ENCODE peak calls at places on chromosome 15, in six cellular contexts. E, L, W, I, Z and B are unnamed samples. For H3K79me2, the result is how much of the 10 kb centered on the place peaks cover.

GRCh38 chr15:83061680-83062079 is 5.4 kb downstream of the BTBD1 start:
- DNase-seq in I (no peak), Z (no peak), W (no peak), L (no peak), E (no peak), B (no peak)

GRCh38 chr15:36079021-36079420 is 500.4 kb upstream of the CDIN1 start:
- DNase-seq in L (no peak), I (no peak), Z (no peak), E (no peak), W (no peak), B (no peak)

GRCh38 chr15:67218428-67218827 is 36.0 kb downstream of the AAGAB start:
- DNase-seq in E (no peak), I (no peak), L (no peak), Z (no peak), W (no peak), B (no peak)

GRCh38 chr15:44729394-44729913 is 6.9 kb upstream of the TRIM69 start:
- DNase-seq in E (peak), W (peak), L (no peak), Z (peak), I (no peak), B (peak)

GRCh38 chr15:58506064-58506490 is 74.3 kb downstream of the LIPC start:
- DNase-seq in Z (no peak), I (no peak), L (no peak), W (no peak), E (no peak), B (no peak)

GRCh38 chr15:52208306-52208946 is 17.2 kb upstream of the GNB5 start:
- DNase-seq in L (peak), Z (peak), I (peak), E (peak), W (peak), B (peak)

GRCh38 chr15:68594533-68595259 is 15.9 kb downstream of the CORO2B start:
- DNase-seq in W (no peak), E (no peak), I (no peak), L (no peak), Z (no peak), B (no peak)

GRCh38 chr15:33154366-33155166 is 39.9 kb downstream of the FMN1 start:
- DNase-seq in L (no peak), Z (peak), W (no peak), I (no peak), E (no peak), B (no peak)

GRCh38 chr15:83694030-83694429 is 40.1 kb downstream of the ADAMTSL3 start:
- DNase-seq in L (no peak), W (no peak), I (peak), E (no peak), Z (peak), B (no peak)

GRCh38 chr15:59528429-59528828 is 83.2 kb upstream of the GCNT3 start:
- DNase-seq in W (no peak), Z (no peak), L (no peak), E (no peak), I (no peak), B (no peak)

GRCh38 chr15:46773016-46773415 is 944.3 kb upstream of the SEMA6D start:
- DNase-seq in I (no peak), Z (no peak), L (no peak), E (no peak), W (no peak), B (no peak)

GRCh38 chr15:75646944-75647364 is 758 bp upstream of the SNX33 start:
- DNase-seq in L (no peak), Z (no peak), E (no peak), I (peak), W (no peak), B (no peak)

GRCh38 chr15:33168444-33168843 is 26.1 kb downstream of the FMN1 start:
- DNase-seq in W (no peak), Z (no peak), I (no peak), L (no peak), E (no peak), B (no peak)

GRCh38 chr15:37130356-37130755 is 30.0 kb upstream of the MEIS2 start:
- DNase-seq in I (no peak), W (no peak), L (no peak), E (no peak), Z (no peak), B (no peak)

GRCh38 chr15:83713242-83713641 is 59.3 kb downstream of the ADAMTSL3 start:
- DNase-seq in I (no peak), Z (no peak), L (no peak), W (no peak), E (no peak), B (no peak)

GRCh38 chr15:55401786-55402246 is 6.3 kb downstream of the CCPG1 start:
- DNase-seq in I (no peak), Z (no peak), E (no peak), L (no peak), W (no peak), B (no peak)

GRCh38 chr15:28004143-28005003 is 94.7 kb downstream of the OCA2 start:
- DNase-seq in W (no peak), E (no peak), I (no peak), Z (no peak), L (no peak), B (no peak)

GRCh38 chr15:33500432-33500831 is 189.7 kb downstream of the RYR3 start:
- DNase-seq in W (no peak), E (no peak), Z (no peak), I (no peak), L (no peak), B (no peak)

GRCh38 chr15:85168642-85169173 is 187.1 kb downstream of the PDE8A start:
- DNase-seq in L (peak), W (peak), E (peak), I (peak), Z (peak), B (peak)

GRCh38 chr15:41934843-41935242 is 37.5 kb downstream of the EHD4 start:
- DNase-seq in E (no peak), L (no peak), Z (no peak), W (peak), I (peak), B (peak)

GRCh38 chr15:101325263-101326025 is 30.4 kb upstream of the SNRPA1 start:
- DNase-seq in I (no peak), Z (no peak), W (no peak), L (no peak), E (no peak), B (no peak)

DNA sequence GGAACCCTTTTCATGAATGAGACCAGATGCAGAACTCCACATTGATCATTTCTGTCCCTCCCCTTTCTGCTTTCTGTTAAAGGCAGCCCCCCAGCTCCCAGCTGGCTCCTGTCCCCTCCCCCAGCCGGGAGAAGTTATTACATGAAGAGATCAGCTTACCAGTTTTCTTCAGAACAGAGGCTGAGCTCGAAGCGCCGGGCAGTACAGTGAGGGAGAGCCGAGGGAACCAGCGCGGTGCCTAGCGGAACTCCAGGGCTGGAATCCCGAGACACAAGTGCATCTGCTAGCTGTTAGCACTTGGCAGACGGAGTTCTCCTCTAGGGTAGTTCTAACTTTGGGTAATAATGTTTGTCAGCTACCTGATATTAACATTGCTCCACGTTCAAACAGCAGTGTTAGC is 263.3 kb upstream of the NR2E3 start:
- DNase-seq in W (no peak), E (no peak), L (no peak), I (no peak), Z (no peak), B (no peak)
- H3K4me2 ChIP-seq in W (no peak), E (no peak), L (no peak), I (no peak), Z (peak), B (no peak)

GRCh38 chr15:65512807-65513416 is 4.6 kb downstream of the DPP8 start:
- DNase-seq in L (no peak), W (peak), Z (peak), I (no peak), E (no peak), B (no peak)
- H3K79me2 ChIP-seq in L (under half), W (half or more), Z (under half), I (under half), E (half or more), B (under half)

DNA sequence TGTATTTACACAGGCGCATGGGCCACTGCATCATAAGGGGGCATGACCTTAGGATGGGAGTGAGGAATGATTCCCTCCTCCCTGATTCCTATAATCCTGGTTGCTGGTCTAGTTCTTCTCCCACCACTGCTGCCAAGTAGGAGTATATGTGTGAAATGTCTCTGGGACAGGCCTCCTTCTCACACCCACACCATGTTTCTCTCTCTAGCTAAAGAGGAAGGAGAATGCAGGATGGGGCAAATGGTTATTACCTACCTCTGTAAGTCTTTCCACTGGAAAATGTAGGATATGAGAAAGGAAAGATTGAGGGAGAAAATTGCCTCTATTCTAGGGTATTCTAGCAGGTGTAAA is 159.2 kb downstream of the THSD4 start:
- DNase-seq in L (no peak), W (no peak), I (no peak), Z (no peak), E (no peak), B (no peak)
- H3K4me2 ChIP-seq in L (no peak), W (no peak), I (peak), Z (no peak), E (no peak), B (no peak)

GRCh38 chr15:24961967-24962366 is 7.2 kb downstream of the SNRPN start:
- DNase-seq in L (no peak), I (no peak), W (no peak), E (no peak), Z (no peak), B (no peak)
- H3K79me2 ChIP-seq in L (half or more), I (half or more), W (half or more), E (under half), Z (under half), B (under half)

GRCh38 chr15:39700301-39700700 is 82.3 kb downstream of the FSIP1 start:
- DNase-seq in E (no peak), I (no peak), L (no peak), Z (no peak), W (no peak), B (no peak)
- H3K4me2 ChIP-seq in E (no peak), I (no peak), L (no peak), Z (no peak), W (no peak), B (no peak)

GRCh38 chr15:89330881-89331595 is 3.6 kb downstream of the POLG start:
- DNase-seq in L (no peak), Z (no peak), I (no peak), W (no peak), E (no peak), B (no peak)

GRCh38 chr15:89329329-89330084 is 5.1 kb downstream of the POLG start:
- DNase-seq in I (no peak), W (no peak), Z (no peak), E (no peak), L (no peak), B (no peak)

GRCh38 chr15:89328398-89329254 is 6.0 kb downstream of the POLG start:
- DNase-seq in L (no peak), W (no peak), I (no peak), E (no peak), Z (no peak), B (no peak)

GRCh38 chr15:89332446-89332845 is 2.2 kb downstream of the POLG start:
- DNase-seq in I (peak), L (peak), E (peak), W (peak), Z (peak), B (peak)

DNA sequence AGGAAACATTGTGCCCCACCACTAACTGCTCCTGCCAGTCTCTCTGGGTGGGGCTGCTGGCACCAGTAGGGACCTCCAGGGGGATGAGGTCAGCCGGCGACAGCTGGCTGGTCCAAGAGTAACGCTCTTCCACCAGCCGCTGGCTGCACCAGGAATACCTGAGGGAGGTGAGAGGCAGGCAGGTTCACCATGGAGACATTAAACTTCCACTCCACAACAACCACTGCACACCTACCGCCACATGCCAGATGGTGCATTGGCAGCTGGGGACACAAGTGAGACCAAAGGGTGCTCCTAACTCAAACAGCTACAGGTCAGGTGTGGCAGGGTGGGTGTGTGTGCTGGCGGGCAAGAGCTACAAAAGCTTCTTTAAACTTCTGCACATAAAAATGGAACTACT is 4.5 kb downstream of the POLG start:
- DNase-seq in Z (no peak), E (no peak), W (no peak), L (no peak), I (no peak), B (no peak)
- H3K79me2 ChIP-seq in Z (half or more), E (under half), W (half or more), L (under half), I (half or more), B (under half)

GRCh38 chr15:63238796-63239195 is 38.6 kb upstream of the APH1B start:
- DNase-seq in Z (peak), L (no peak), I (peak), E (no peak), W (no peak), B (no peak)
- H3K4me2 ChIP-seq in Z (no peak), L (no peak), I (no peak), E (no peak), W (no peak), B (no peak)

DNA sequence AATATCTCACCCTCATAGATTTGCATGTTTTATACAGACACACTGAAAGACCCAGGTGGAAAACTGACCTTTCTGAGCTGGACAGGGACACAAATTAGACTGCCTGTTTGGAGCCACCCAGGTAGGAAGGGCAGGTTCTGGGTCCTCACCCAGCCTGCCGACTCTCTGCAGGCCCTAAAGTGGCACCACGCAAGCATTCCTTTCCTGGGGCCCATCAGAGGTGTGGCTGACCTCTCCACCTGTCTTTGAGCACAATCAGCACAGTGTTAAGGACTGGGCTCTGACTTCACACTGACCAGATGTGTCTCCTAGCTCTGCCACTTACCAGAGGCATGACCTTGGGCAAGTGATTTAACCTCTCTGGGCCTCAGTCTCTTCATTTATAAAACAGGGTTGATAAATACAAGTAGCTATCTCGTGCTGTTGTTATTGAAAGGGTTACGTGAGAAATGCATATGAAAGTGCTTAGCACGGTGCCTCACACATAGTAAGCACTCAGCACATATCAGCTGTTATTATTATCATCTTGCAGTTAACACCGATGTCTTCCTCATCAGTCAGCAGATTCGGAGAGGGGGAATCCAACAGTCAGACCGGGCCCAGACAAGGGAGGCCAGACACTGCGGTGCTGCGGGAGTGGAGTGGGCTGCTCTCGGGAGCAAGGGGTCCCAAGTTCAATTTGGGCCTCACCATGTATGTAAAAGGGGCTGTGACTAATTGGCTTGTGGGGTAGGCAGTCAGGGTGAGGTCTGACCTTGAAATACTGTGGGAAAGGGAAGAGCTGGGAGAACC is 2.0 kb upstream of the TBC1D2B start:
- DNase-seq in I (no peak), E (no peak), W (no peak), L (no peak), Z (no peak), B (no peak)
- H3K79me2 ChIP-seq in I (under half), E (under half), W (under half), L (under half), Z (under half), B (under half)

GRCh38 chr15:31267161-31268107 is 59.2 kb upstream of the KLF13 start:
- DNase-seq in W (no peak), I (no peak), L (no peak), Z (no peak), E (no peak), B (peak)
- H3K4me2 ChIP-seq in W (peak), I (no peak), L (no peak), Z (no peak), E (no peak), B (peak)